ENCODE peak calls at places on chromosomes 5 and 9, in nine cellular contexts. Z, E, L, G, K, N, Y, W and A are unnamed samples.

GRCh38 chr9:18182636-18183035 is 291.3 kb upstream of the ADAMTSL1 start:
- DNase-seq in Z (no peak), E (no peak), L (no peak), G (no peak), K (no peak), N (no peak), Y (no peak), W (no peak), A (no peak)

GRCh38 chr9:88593537-88594185 is 58.7 kb downstream of the NXNL2 start:
- DNase-seq in Z (peak; percentile 54), E (no peak), L (no peak), G (no peak), K (peak; percentile 44), N (peak; percentile 35), Y (peak; percentile 13), W (no peak), A (no peak)

GRCh38 chr5:2334686-2335085 is 416.8 kb downstream of the IRX2 start:
- DNase-seq in Z (no peak), E (no peak), L (no peak), G (no peak), K (no peak), N (no peak), Y (no peak), W (no peak), A (no peak)

GRCh38 chr5:135505973-135506372 is 29.8 kb downstream of the NEUROG1 start:
- DNase-seq in Z (no peak), E (no peak), L (no peak), G (no peak), K (no peak), N (no peak), Y (no peak), W (no peak), A (no peak)

GRCh38 chr9:34377402-34377741 is 674 bp upstream of the MYORG start:
- DNase-seq in Z (no peak), E (no peak), L (no peak), G (no peak), K (no peak), N (no peak), Y (no peak), W (no peak), A (peak; percentile 23)

GRCh38 chr9:70355801-70356200 is 58.7 kb downstream of the KLF9 start:
- DNase-seq in Z (no peak), E (no peak), L (no peak), G (no peak), K (no peak), N (no peak), Y (no peak), W (no peak), A (no peak)

GRCh38 chr5:172284275-172284971 is 859 bp upstream of the UBTD2 start:
- DNase-seq in Z (no peak), E (no peak), L (no peak), G (no peak), K (no peak), N (no peak), Y (no peak), W (no peak), A (no peak)

GRCh38 chr9:121735065-121735791 is 83.8 kb downstream of the DAB2IP start:
- DNase-seq in Z (no peak), E (no peak), L (no peak), G (no peak), K (no peak), N (no peak), Y (no peak), W (no peak), A (no peak)

GRCh38 chr9:33468797-33469621 is 4.7 kb downstream of the NOL6 start:
- DNase-seq in Z (no peak), E (no peak), L (no peak), G (no peak), K (no peak), N (no peak), Y (no peak), W (no peak), A (no peak)

GRCh38 chr9:129835860-129836223 is 584 bp downstream of the USP20 start:
- DNase-seq in Z (no peak), E (no peak), L (no peak), G (no peak), K (no peak), N (no peak), Y (no peak), W (no peak), A (no peak)

GRCh38 chr9:3884736-3885135 is 358.9 kb upstream of the RFX3 start:
- DNase-seq in Z (no peak), E (no peak), L (no peak), G (no peak), K (no peak), N (no peak), Y (no peak), W (no peak), A (no peak)

GRCh38 chr9:97845130-97845529 is 7.9 kb upstream of the FOXE1 start:
- DNase-seq in Z (no peak), E (no peak), L (no peak), G (no peak), K (no peak), N (no peak), Y (no peak), W (no peak), A (no peak)

GRCh38 chr5:37015795-37016666 is 139.5 kb downstream of the NIPBL start:
- DNase-seq in Z (no peak), E (no peak), L (no peak), G (no peak), K (no peak), N (no peak), Y (no peak), W (no peak), A (no peak)

GRCh38 chr5:167816354-167816753 is 475.1 kb upstream of the WWC1 start:
- DNase-seq in Z (no peak), E (no peak), L (no peak), G (no peak), K (no peak), N (no peak), Y (no peak), W (no peak), A (no peak)

GRCh38 chr5:44875661-44876250 is 67.0 kb downstream of the MRPS30 start:
- DNase-seq in Z (no peak), E (no peak), L (no peak), G (no peak), K (no peak), N (peak; percentile 7), Y (no peak), W (no peak), A (no peak)

GRCh38 chr9:13932472-13933267 is 381.3 kb downstream of the NFIB start:
- DNase-seq in Z (no peak), E (no peak), L (no peak), G (no peak), K (no peak), N (no peak), Y (no peak), W (no peak), A (no peak)

GRCh38 chr9:88280816-88281382 is 107.3 kb upstream of the SPIN1 start:
- DNase-seq in Z (no peak), E (no peak), L (no peak), G (no peak), K (no peak), N (no peak), Y (no peak), W (no peak), A (peak; percentile 2)

GRCh38 chr5:180625125-180625790 is 24.1 kb downstream of the FLT4 start:
- DNase-seq in Z (no peak), E (no peak), L (no peak), G (no peak), K (no peak), N (no peak), Y (no peak), W (peak; percentile 5), A (no peak)

GRCh38 chr9:105858877-105859276 is 164.5 kb downstream of the TMEM38B start:
- DNase-seq in Z (no peak), E (no peak), L (no peak), G (no peak), K (no peak), N (no peak), Y (no peak), W (no peak), A (no peak)

GRCh38 chr9:135971892-135972291 is 10.7 kb upstream of the UBAC1 start:
- DNase-seq in Z (peak; percentile 81), E (no peak), L (peak; percentile 38), G (peak; percentile 23), K (peak; percentile 62), N (no peak), Y (no peak), W (no peak), A (no peak)

GRCh38 chr5:135160036-135160675 is 126.1 kb upstream of the PITX1 start:
- DNase-seq in Z (no peak), E (no peak), L (no peak), G (no peak), K (no peak), N (no peak), Y (no peak), W (no peak), A (no peak)

GRCh38 chr5:120255214-120255613 is 208.9 kb upstream of the PRR16 start:
- DNase-seq in Z (no peak), E (no peak), L (no peak), G (no peak), K (no peak), N (no peak), Y (no peak), W (no peak), A (no peak)

GRCh38 chr5:91170266-91170665 is 212.9 kb downstream of the ARRDC3 start:
- DNase-seq in Z (no peak), E (no peak), L (no peak), G (no peak), K (no peak), N (no peak), Y (no peak), W (no peak), A (no peak)

GRCh38 chr9:90684776-90685175 is 42.2 kb upstream of the DIRAS2 start:
- DNase-seq in Z (no peak), E (no peak), L (no peak), G (no peak), K (no peak), N (no peak), Y (no peak), W (no peak), A (no peak)